ENCODE peak calls at places on chromosomes 16 and 17, in six cellular contexts. W, T, I, E, X and Q are unnamed samples.

GRCh38 chr16:4752351-4753100 is 14.4 kb downstream of the ZNF500 start:
- DNase-seq in T (no peak), W (no peak), I (no peak), X (no peak), E (no peak), Q (no peak)

GRCh38 chr17:39064374-39064773 is 87.1 kb downstream of the PLXDC1 start:
- DNase-seq in W (no peak), X (peak; percentile 69), I (peak; percentile 73), E (no peak), T (peak; percentile 87), Q (peak; percentile 30)

GRCh38 chr17:79525793-79526677 is 84.8 kb downstream of the RBFOX3 start:
- DNase-seq in E (no peak), W (no peak), I (no peak), T (no peak), X (no peak), Q (no peak)

GRCh38 chr17:43719578-43719977 is 39.0 kb downstream of the SOST start:
- DNase-seq in E (no peak), I (no peak), W (no peak), X (no peak), T (no peak), Q (no peak)

GRCh38 chr17:4908711-4909496 is 6.0 kb upstream of the CHRNE start:
- DNase-seq in W (peak; percentile 93), I (peak; percentile 96), T (peak; percentile 96), E (peak; percentile 96), X (peak; percentile 95), Q (peak; percentile 85)

GRCh38 chr17:81828656-81829055 is 4.4 kb downstream of the MCRIP1 start:
- DNase-seq in T (no peak), X (no peak), W (no peak), I (no peak), E (no peak), Q (no peak)

GRCh38 chr16:84052071-84052622 is 9.6 kb upstream of the SLC38A8 start:
- DNase-seq in T (no peak), I (no peak), E (no peak), W (no peak), X (no peak), Q (no peak)

GRCh38 chr16:12283596-12283995 is 307.1 kb downstream of the SNX29 start:
- DNase-seq in E (no peak), I (no peak), W (no peak), T (no peak), X (no peak), Q (no peak)

GRCh38 chr17:77772461-77772897 is 186.0 kb upstream of the TNRC6C start:
- DNase-seq in W (peak; percentile 75), T (peak; percentile 50), I (peak; percentile 2), E (no peak), X (peak; percentile 51), Q (peak; percentile 61)

GRCh38 chr17:72030067-72030899 is 90.5 kb upstream of the SOX9 start:
- DNase-seq in I (peak; percentile 68), X (peak; percentile 77), W (peak; percentile 74), E (no peak), T (peak; percentile 28), Q (no peak)

GRCh38 chr17:1649116-1649843 is 386 bp downstream of the RILP start:
- DNase-seq in X (peak; percentile 92), T (peak; percentile 83), E (peak; percentile 97), W (peak; percentile 85), I (peak; percentile 87), Q (peak; percentile 88)

GRCh38 chr17:59829217-59830006 is 63.3 kb downstream of the TUBD1 start:
- DNase-seq in I (peak; percentile 96), T (peak; percentile 99), X (peak; percentile 98), W (peak; percentile 95), E (no peak), Q (peak; percentile 92)